ENCODE peak calls at places on chromosomes 5 and 9, in six cellular contexts. S is lower leg skin, G is fibroblast of lung, I is T-helper 2 cell, T is fibroblast of the aortic adventitia, O is OCI-LY7. L is an unnamed sample.

GRCh38 chr5:80865547-80865946 is 94.6 kb upstream of the RASGRF2 start:
- DNase-seq in S (no peak), G (peak; percentile 41), I (no peak), T (peak; percentile 63), O (no peak), L (no peak)

GRCh38 chr5:150245111-150245789 is 44.3 kb downstream of the CAMK2A start:
- DNase-seq in S (peak; percentile 22), G (no peak), I (no peak), T (peak; percentile 53), O (no peak), L (no peak)

GRCh38 chr9:91889161-91889560 is 60.9 kb downstream of the ROR2 start:
- DNase-seq in S (no peak), G (no peak), I (no peak), T (no peak), O (no peak), L (no peak)

GRCh38 chr5:28542968-28543367 is 1504.6 kb upstream of the CDH9 start:
- DNase-seq in S (no peak), G (peak; percentile 98), I (no peak), T (peak; percentile 52), O (no peak), L (no peak)

GRCh38 chr9:116156621-116157314 is 3.2 kb downstream of the PAPPA start:
- DNase-seq in S (peak; percentile 28), G (peak; percentile 65), I (no peak), T (peak; percentile 93), O (no peak), L (no peak)

GRCh38 chr5:12952409-12952808 is 992.1 kb downstream of the DNAH5 start:
- DNase-seq in S (no peak), G (no peak), I (no peak), T (no peak), O (no peak), L (no peak)

GRCh38 chr9:35070823-35071813 is 1.3 kb downstream of the VCP start:
- DNase-seq in S (no peak), G (peak; percentile 52), I (no peak), T (peak; percentile 38), O (peak; percentile 45), L (peak; percentile 40)

GRCh38 chr5:179953934-179954833 is 46.5 kb upstream of the TBC1D9B start:
- DNase-seq in S (no peak), G (no peak), I (no peak), T (peak; percentile 14), O (no peak), L (no peak)

GRCh38 chr5:75681125-75681830 is 36.0 kb downstream of the POC5 start:
- DNase-seq in S (no peak), G (peak; percentile 43), I (no peak), T (peak; percentile 76), O (peak; percentile 61), L (peak; percentile 42)

GRCh38 chr5:180352116-180352975 is 790 bp downstream of the GFPT2 start:
- DNase-seq in S (no peak), G (peak; percentile 23), I (no peak), T (peak; percentile 44), O (no peak), L (no peak)

GRCh38 chr5:1429066-1429465 is 16.2 kb downstream of the SLC6A3 start:
- DNase-seq in S (no peak), G (no peak), I (no peak), T (no peak), O (no peak), L (no peak)

GRCh38 chr9:102354041-102354440 is 615.6 kb upstream of the GRIN3A start:
- DNase-seq in S (no peak), G (no peak), I (no peak), T (no peak), O (no peak), L (no peak)

GRCh38 chr5:1800470-1801060 is 642 bp upstream of the NDUFS6 start:
- DNase-seq in S (no peak), G (peak; percentile 37), I (peak; percentile 38), T (peak; percentile 23), O (no peak), L (peak; percentile 43)

GRCh38 chr9:1729631-1730030 is 285.5 kb upstream of the SMARCA2 start:
- DNase-seq in S (no peak), G (no peak), I (no peak), T (no peak), O (no peak), L (no peak)

GRCh38 chr5:14167211-14167845 is 24.2 kb downstream of the TRIO start:
- DNase-seq in S (no peak), G (peak; percentile 79), I (no peak), T (no peak), O (no peak), L (no peak)

GRCh38 chr9:89387970-89388867 is 69.9 kb downstream of the SECISBP2 start:
- DNase-seq in S (peak; percentile 83), G (no peak), I (no peak), T (peak; percentile 80), O (no peak), L (no peak)

GRCh38 chr5:52924458-52924857 is 64.7 kb upstream of the ITGA2 start:
- DNase-seq in S (no peak), G (no peak), I (no peak), T (no peak), O (no peak), L (no peak)

GRCh38 chr5:12354686-12355085 is 450.4 kb upstream of the CTNND2 start:
- DNase-seq in S (no peak), G (no peak), I (no peak), T (no peak), O (no peak), L (no peak)

GRCh38 chr9:20570756-20571155 is 51.5 kb downstream of the MLLT3 start:
- DNase-seq in S (no peak), G (peak; percentile 77), I (no peak), T (peak; percentile 66), O (no peak), L (no peak)

GRCh38 chr5:140322751-140323731 is 20.1 kb upstream of the PFDN1 start:
- DNase-seq in S (no peak), G (peak; percentile 98), I (no peak), T (peak; percentile 90), O (no peak), L (no peak)